ENCODE peak calls at places on chromosome 10, in seven cellular contexts. J is left ventricle myocardium inferior; N is BJ; F is CD8-positive, alpha-beta T cell; R is astrocyte of the spinal cord; L is fibroblast of lung; W is AG10803. Z is an unnamed sample.

GRCh38 chr10:109988231-109988630 is 19.6 kb upstream of the ADD3 start:
- DNase-seq in R (no peak), J (no peak), F (no peak), L (no peak), W (peak; percentile 74), N (no peak), Z (no peak)

GRCh38 chr10:47276071-47276470 is 23.9 kb upstream of the GDF10 start:
- DNase-seq in J (no peak), L (no peak), W (no peak), R (no peak), N (no peak), F (no peak), Z (no peak)

GRCh38 chr10:64369885-64370773 is 848.9 kb downstream of the REEP3 start:
- DNase-seq in F (no peak), J (no peak), N (no peak), R (no peak), W (no peak), L (no peak), Z (no peak)

GRCh38 chr10:34739915-34740314 is 75.2 kb downstream of the PARD3 start:
- DNase-seq in R (peak; percentile 83), W (peak; percentile 68), L (peak; percentile 92), N (peak; percentile 57), F (no peak), J (peak; percentile 40), Z (peak; percentile 97)

GRCh38 chr10:50538473-50539398 is 85.0 kb downstream of the SGMS1 start:
- DNase-seq in N (no peak), J (no peak), R (no peak), W (no peak), F (no peak), L (peak; percentile 34), Z (no peak)

GRCh38 chr10:86222687-86223086 is 143.9 kb downstream of the GRID1 start:
- DNase-seq in F (no peak), N (no peak), R (no peak), L (no peak), J (no peak), W (no peak), Z (no peak)

GRCh38 chr10:103197177-103197576 is 4.1 kb upstream of the NT5C2 start:
- DNase-seq in F (no peak), R (peak; percentile 73), L (peak; percentile 68), J (peak; percentile 41), N (peak; percentile 37), W (peak; percentile 76), Z (peak; percentile 76)

GRCh38 chr10:13100349-13101294 is 659 bp downstream of the OPTN start:
- DNase-seq in N (no peak), R (peak; percentile 35), W (peak; percentile 24), L (peak; percentile 42), F (peak; percentile 28), J (peak; percentile 31), Z (peak; percentile 30)

GRCh38 chr10:42973411-42973810 is 103.5 kb upstream of the RET start:
- DNase-seq in R (no peak), F (no peak), W (no peak), N (no peak), J (no peak), L (no peak), Z (no peak)

GRCh38 chr10:107497024-107497423 is 332.5 kb upstream of the SORCS1 start:
- DNase-seq in N (no peak), J (no peak), R (no peak), L (no peak), W (no peak), F (no peak), Z (no peak)

GRCh38 chr10:34759161-34759836 is 55.8 kb downstream of the PARD3 start:
- DNase-seq in N (no peak), F (no peak), L (no peak), J (no peak), W (no peak), R (no peak), Z (no peak)

GRCh38 chr10:112875474-112876267 is 74.4 kb upstream of the TCF7L2 start:
- DNase-seq in N (peak; percentile 19), R (peak; percentile 60), F (no peak), J (no peak), L (peak; percentile 75), W (peak; percentile 59), Z (peak; percentile 81)

GRCh38 chr10:61357687-61358086 is 95.5 kb downstream of the TMEM26 start:
- DNase-seq in R (no peak), N (no peak), J (no peak), F (no peak), L (no peak), W (no peak), Z (no peak)

GRCh38 chr10:72353028-72353962 is 1.4 kb downstream of the DNAJB12 start:
- DNase-seq in J (no peak), N (no peak), R (peak; percentile 23), W (peak; percentile 37), L (peak; percentile 31), F (no peak), Z (peak; percentile 48)

GRCh38 chr10:33152146-33152545 is 182.3 kb downstream of the NRP1 start:
- DNase-seq in J (peak; percentile 27), L (peak; percentile 49), W (no peak), N (no peak), F (no peak), R (no peak), Z (peak; percentile 69)

GRCh38 chr10:33153266-33153967 is 181.1 kb downstream of the NRP1 start:
- DNase-seq in N (no peak), W (no peak), L (no peak), F (no peak), R (no peak), J (no peak), Z (no peak)

GRCh38 chr10:33152750-33153149 is 181.7 kb downstream of the NRP1 start:
- DNase-seq in F (no peak), N (no peak), R (no peak), J (no peak), W (no peak), L (peak; percentile 30), Z (no peak)

GRCh38 chr10:33154590-33154989 is 179.9 kb downstream of the NRP1 start:
- DNase-seq in L (peak; percentile 59), W (peak; percentile 94), J (no peak), N (no peak), R (no peak), F (no peak), Z (no peak)

GRCh38 chr10:33153968-33154327 is 180.5 kb downstream of the NRP1 start:
- DNase-seq in R (no peak), J (no peak), N (no peak), W (no peak), F (no peak), L (no peak), Z (no peak)
- H3K4me3 ChIP-seq in R (no peak overlapping the region), J (no peak overlapping the region), N (no peak overlapping the region), W (no peak overlapping the region), F (no peak overlapping the region), L (no peak overlapping the region), Z (no peak overlapping the region)

GRCh38 chr10:79487296-79488194 is 24.8 kb upstream of the EIF5AL1 start:
- DNase-seq in W (peak; percentile 67), F (peak; percentile 22), R (peak; percentile 61), J (peak; percentile 43), N (no peak), L (peak; percentile 69), Z (peak; percentile 52)
- TF ChIP-seq CTCF in W (peak; percentile 61), F (peak; percentile 53), R (peak; percentile 74), J (peak; percentile 81), N (peak; percentile 65), L (peak; percentile 58), Z (peak; percentile 51)

DNA sequence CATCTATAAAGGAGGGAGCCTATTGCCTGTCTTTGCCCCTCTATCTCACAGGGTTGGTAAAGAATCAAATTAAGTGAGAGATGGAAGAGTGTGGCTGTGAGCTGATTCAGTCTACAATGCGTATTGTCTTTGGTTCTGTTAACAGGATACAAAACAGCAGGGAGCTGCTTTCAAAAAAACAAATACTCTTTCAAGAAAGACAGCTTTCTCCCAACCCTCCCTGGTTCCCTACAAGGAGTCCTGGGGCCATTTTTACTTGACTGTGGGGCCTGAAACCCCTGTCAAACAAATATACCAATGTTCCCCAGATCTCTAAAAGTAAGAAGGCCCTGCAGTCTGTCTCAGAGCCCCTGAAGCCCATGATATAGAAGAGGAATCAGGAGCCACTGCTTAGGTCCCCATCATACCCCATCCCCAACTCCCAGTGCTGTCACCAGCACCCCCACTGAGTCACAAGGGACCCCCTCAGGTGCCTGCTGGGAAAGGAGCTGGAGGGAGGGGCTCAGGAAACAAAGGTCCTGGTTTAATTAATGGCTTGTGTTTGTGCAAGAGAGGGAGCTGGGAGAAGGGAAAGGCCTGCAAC is 182.1 kb upstream of the GHITM start:
- DNase-seq in N (no peak), J (no peak), F (no peak), R (no peak), W (no peak), L (no peak), Z (no peak)
- H3K4me3 ChIP-seq in N (no peak overlapping the region), J (no peak overlapping the region), F (no peak overlapping the region), R (no peak overlapping the region), W (no peak overlapping the region), L (no peak overlapping the region), Z (no peak overlapping the region)

DNA sequence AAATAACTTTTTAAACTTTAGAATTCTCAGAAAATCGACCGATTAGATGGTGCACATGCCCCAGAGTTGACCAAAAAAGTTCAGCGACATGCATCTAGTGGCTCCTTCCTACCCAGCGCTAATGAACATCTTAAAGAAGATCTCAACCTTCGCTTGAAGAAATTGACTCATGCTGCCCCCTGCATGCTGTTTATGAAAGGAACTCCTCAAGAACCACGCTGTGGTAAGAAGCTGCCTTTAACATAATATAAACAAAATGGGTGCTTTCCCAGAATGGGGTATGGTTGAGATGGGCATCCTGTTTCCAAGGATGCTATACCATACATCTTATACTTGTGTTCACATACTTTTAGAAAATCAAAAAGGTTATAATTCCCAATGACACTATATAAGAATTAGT is 24.6 kb downstream of the GLRX3 start:
- DNase-seq in W (no peak), F (no peak), R (peak; percentile 22), L (peak; percentile 7), N (no peak), J (no peak), Z (no peak)
- TF ChIP-seq CTCF in W (no peak), F (no peak), R (peak; percentile 27), L (peak; percentile 3), N (peak; percentile 4), J (no peak), Z (peak; percentile 10)

GRCh38 chr10:56605043-56605442 is 244.0 kb upstream of the ZWINT start:
- DNase-seq in R (no peak), F (no peak), W (no peak), L (no peak), J (no peak), N (no peak), Z (no peak)
- H3K4me3 ChIP-seq in R (no peak overlapping the region), F (no peak overlapping the region), W (no peak overlapping the region), L (no peak overlapping the region), J (no peak overlapping the region), N (no peak overlapping the region), Z (no peak overlapping the region)

DNA sequence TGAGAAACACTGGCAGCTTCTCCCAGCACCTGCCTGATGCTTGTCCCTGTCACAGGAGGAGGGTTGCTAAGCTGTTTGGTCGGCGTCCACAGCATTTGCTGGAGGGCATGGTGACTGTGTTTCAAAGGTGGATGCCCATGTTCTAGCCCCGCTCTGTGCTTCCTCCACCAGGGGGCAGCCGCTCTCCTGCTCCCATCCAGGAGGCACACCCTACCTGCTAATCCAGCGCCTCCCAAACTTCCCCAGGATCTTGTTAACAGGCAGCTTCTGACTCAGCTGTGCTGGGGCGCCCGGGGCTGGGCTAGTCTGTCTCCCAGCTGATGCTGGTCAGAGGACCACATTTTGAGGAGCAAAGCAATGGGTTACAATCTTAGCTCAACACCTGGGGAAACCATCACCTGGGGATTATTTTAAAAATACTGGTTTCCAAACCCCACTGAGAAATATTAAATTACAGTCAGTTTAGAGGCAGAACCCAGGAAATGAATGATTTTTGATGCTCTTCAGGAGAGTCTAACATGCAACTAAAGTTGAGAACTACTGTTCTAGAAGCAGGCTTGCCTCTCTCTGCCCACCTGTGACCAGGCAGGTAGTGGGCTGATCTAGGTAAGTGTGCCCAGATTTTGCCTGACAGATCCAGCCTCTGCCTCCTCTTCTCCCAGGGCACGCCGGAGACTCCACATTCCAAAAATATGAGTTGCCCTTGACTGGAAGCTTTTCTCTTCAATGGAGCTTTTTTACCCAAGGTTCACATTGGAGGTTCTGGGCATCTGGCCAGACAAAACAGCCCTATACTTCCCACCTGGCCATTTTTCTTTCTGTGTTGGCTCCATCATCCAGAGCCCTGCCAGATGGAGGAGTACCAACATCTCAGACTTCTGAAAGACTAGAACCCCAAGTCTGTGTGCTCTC is 92.7 kb upstream of the GPR26 start:
- DNase-seq in F (peak; percentile 47), N (no peak), W (peak; percentile 9), R (no peak), J (peak; percentile 21), L (no peak), Z (peak; percentile 6)
- TF ChIP-seq CTCF in F (peak; percentile 35), N (peak; percentile 60), W (peak; percentile 50), R (peak; percentile 39), J (peak; percentile 58), L (peak; percentile 14), Z (peak; percentile 34)